ENCODE peak calls at places on chromosome 14, in eight cellular contexts. A, B, P, G, H, R, D and E are unnamed samples. For H3K9me3, the result is how much of the 10 kb centered on the place peaks cover.

GRCh38 chr14:23910081-23910875 is 43.3 kb upstream of the DHRS4 start:
- DNase-seq in B (no peak), G (peak), A (peak), D (no peak), R (peak), P (peak), H (no peak), E (peak)

GRCh38 chr14:76498536-76498935 is 122.6 kb downstream of the ESRRB start:
- DNase-seq in R (no peak), P (no peak), A (no peak), B (peak), H (no peak), D (no peak), G (no peak), E (no peak)

GRCh38 chr14:64178814-64179213 is 115.4 kb downstream of the ESR2 start:
- DNase-seq in B (no peak), R (no peak), H (no peak), G (no peak), D (no peak), A (no peak), P (no peak), E (no peak)

GRCh38 chr14:54738009-54738408 is 164.6 kb downstream of the GCH1 start:
- DNase-seq in H (no peak), A (no peak), G (no peak), B (no peak), D (no peak), R (no peak), P (no peak), E (no peak)

GRCh38 chr14:91278383-91278715 is 33.8 kb upstream of the GPR68 start:
- DNase-seq in D (no peak), H (no peak), P (no peak), G (no peak), B (no peak), A (no peak), R (no peak), E (no peak)

GRCh38 chr14:89266754-89267153 is 150.3 kb downstream of the FOXN3 start:
- DNase-seq in D (no peak), B (no peak), A (no peak), P (no peak), G (no peak), H (no peak), R (no peak), E (no peak)

GRCh38 chr14:103118019-103118662 is 5.1 kb upstream of the TNFAIP2 start:
- DNase-seq in H (peak), G (peak), D (no peak), B (peak), A (no peak), R (peak), P (no peak), E (no peak)

GRCh38 chr14:56490379-56490778 is 89.2 kb upstream of the TMEM260 start:
- DNase-seq in B (no peak), P (no peak), H (no peak), A (peak), R (no peak), G (no peak), D (no peak), E (peak)

GRCh38 chr14:90302529-90303303 is 29.0 kb downstream of the NRDE2 start:
- DNase-seq in D (no peak), P (no peak), R (no peak), B (no peak), A (no peak), G (no peak), H (no peak), E (no peak)

DNA sequence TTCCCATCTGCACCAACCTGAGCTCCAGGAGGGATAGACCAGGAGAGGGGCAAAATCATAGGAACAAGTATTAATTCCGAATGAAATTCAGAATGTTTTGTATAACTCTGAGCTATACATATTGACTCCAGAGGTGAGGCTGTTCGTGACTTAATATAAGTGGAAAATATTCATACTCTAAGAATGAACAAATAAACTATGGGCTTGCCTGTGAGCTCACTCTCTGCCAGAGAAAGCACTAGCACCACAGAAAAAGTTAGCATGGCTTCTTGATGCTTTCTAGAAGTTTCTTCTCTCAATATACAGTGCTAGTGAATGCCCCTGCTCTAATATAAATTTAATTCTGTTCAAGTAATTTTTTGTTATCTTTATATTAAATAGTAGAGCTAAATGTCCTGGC is 1536.4 kb upstream of the FLRT2 start:
- DNase-seq in R (no peak), D (no peak), P (no peak), A (no peak), H (no peak), G (no peak), B (no peak), E (no peak)
- H3K9me3 ChIP-seq in R (under half), D (under half), P (under half), A (under half), H (under half), G (under half), B (under half), E (under half)

DNA sequence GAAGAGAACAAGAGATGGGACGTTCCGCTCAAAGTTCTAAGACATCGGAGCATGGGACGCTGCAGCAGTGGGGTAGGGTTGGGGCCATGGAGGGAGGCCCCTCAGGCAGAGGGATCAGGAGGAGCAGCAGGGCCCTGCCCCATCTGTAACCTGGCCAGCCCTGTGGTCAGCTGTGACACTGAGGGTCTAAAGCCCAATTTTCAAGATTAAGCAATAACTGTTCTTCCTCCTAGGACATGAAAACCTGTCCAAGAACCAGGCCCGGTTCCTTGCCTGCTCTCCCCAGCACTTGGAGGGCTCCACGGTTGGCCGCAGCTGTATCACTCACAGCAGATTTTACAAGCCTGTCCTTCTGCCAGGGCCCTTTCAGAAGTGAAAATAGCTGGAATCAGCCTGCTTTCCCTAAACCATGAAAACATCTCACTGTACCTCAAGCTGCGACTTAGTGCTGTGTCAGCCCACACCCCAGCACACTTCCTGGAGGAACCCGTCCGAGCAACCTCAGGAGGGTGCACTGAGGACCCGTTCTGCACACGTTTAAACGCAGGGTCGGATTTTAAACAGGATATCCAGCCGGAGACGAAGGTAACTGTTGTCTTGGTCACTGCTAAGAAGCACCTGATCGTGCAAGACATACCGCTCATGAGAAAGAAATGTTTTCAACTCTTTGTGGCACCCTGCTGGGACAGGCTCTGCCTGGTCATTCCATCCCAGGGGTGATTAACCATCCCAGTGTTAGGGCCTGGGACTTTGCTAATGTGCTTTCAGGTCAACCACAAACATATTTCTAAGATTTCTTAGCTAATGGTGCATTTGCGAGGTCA is 201.9 kb upstream of the DIO3 start:
- DNase-seq in G (peak), A (no peak), H (peak), R (no peak), B (peak), D (peak), P (no peak), E (no peak)
- TF ChIP-seq POLR2AphosphoS5 in G (peak), A (no peak), H (no peak), R (no peak), B (peak), D (no peak), P (no peak), E (no peak)

DNA sequence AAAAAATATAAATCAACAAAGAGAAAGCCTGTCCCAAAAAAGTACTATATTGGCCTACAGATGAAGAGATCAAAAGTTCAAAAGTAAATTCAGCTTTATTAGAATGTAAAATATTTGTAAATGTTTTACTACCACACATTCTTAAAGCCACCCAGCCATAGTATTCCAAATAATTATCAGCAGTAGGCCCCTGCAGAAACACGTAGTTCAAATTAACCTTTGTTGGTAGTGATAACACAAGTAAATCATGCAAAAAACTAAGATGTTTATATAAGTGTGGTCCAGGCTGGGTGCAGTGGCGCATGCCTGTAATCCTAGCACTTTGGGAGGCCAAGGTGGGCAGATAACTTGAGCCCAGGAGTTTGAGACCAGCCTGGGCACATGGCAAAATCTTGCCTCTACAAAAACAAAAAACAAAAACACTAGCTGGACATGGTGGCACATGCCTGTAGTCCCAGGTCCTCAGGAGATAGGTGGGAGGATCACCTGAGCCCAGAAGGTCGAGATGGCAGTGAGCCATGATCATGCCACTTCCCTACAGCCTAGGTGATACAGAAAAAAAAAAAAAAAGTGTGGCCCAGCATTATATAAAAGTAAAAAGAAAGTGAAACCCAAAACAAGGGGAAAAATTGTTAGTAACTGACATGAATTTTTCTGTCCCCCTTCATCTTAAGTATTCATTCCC is 17.9 kb downstream of the SPTLC2 start:
- DNase-seq in G (peak), A (no peak), P (no peak), D (no peak), B (no peak), R (no peak), H (no peak), E (no peak)
- H3K9me3 ChIP-seq in G (under half), A (under half), P (under half), D (under half), B (under half), R (under half), H (under half), E (under half)

GRCh38 chr14:104724981-104725771 is 1.1 kb downstream of the ADSS1 start:
- DNase-seq in D (no peak), G (peak), P (peak), A (peak), B (no peak), H (no peak), R (no peak), E (no peak)
- TF ChIP-seq POLR2AphosphoS5 in D (no peak), G (no peak), P (no peak), A (no peak), B (no peak), H (no peak), R (no peak), E (no peak)

DNA sequence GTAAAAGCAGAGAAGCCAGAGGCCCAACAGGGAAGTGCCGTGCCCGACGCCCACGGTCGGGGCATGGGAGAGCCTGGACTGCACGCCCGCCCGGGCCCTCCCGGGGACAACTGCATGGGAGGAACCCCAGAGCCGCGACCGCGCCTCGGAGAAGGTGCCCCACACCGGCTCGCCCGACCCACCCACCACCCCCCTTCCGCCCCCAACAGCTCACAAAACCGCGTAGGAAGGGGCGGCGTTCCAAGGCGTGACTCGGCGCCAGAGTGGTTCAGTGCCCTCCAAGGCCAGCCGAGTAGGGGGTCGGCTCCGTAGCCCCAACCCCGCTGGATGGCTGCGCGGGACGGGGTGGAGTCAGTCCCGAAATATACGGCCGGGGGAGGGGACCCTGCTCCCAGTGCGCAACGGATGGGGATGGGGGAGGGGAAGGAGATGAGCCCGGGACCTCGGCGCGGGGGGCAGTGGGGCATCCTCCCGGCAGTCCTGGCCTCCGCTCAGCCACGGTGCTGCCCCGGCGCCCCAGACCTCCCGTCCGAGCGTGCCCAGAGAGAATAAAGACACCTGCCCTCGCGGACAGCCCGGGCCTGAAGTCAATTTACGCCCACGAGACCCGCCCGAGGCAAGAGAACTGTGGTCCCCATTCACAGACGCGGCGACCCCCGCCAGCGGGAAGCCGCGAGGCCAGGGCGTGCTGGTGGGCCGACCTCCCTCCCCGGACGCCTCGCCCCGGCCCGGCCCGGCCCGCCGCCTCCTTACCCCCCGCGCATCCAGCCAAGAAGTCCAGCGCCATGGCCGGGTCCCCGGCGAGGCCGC is 593 bp downstream of the SLC25A29 start:
- DNase-seq in P (peak), A (peak), B (peak), H (no peak), D (no peak), G (peak), R (peak), E (no peak)
- H3K9me3 ChIP-seq in P (under half), A (under half), B (under half), H (under half), D (under half), G (under half), R (under half), E (under half)

DNA sequence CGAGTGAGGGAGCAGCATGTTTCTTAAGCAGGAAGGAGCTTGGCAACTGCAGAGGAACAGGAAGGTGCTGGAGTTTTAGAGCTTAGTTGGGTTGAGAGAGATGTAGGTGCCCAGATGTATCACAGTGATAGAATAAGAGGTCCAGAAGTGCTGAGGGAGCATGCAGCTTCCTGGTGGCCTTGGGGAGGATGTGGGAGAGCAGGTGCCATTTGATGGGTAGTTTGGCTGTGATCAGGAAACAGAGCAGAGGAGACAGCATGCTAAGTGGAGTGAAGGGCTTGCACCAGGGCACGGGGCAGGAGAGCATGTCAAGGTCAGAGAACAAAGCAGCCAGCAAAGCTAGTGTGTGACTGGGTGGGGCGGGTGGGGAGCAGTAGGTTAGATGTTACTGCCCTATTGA is 74.8 kb downstream of the PAPOLA start:
- DNase-seq in R (no peak), H (peak), A (no peak), G (no peak), D (no peak), P (no peak), B (no peak), E (no peak)
- TF ChIP-seq POLR2AphosphoS5 in R (no peak), H (no peak), A (no peak), G (no peak), D (no peak), P (no peak), B (no peak), E (no peak)

GRCh38 chr14:97116546-97116945 is 319.4 kb downstream of the VRK1 start:
- DNase-seq in G (no peak), P (no peak), H (no peak), B (no peak), D (no peak), R (no peak), A (no peak), E (no peak)

GRCh38 chr14:97120204-97121120 is 323.3 kb downstream of the VRK1 start:
- DNase-seq in B (no peak), R (no peak), D (no peak), P (no peak), G (no peak), H (no peak), A (no peak), E (no peak)

GRCh38 chr14:97113339-97113738 is 316.2 kb downstream of the VRK1 start:
- DNase-seq in A (no peak), H (no peak), P (no peak), R (no peak), D (no peak), B (no peak), G (no peak), E (no peak)

DNA sequence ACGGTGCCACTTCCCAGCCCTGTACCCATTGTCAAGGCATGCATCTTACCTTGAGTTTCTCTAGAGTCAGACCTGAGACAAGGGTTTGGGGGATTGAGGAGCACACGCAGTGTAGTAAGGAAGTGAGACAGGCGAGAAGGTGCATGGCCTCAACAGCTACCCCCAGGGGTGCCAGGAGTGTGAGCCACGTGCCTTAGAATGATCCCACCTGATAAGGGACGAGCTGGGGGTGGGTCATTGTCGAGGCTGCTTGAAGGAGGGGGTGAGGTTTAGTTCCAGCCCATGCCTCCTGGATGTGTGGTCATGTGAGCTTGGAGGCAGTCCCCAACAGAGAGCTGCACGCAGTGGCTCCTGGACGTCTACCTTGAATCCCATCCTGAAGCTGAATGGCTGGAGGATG is 320.5 kb downstream of the VRK1 start:
- DNase-seq in A (no peak), G (no peak), R (no peak), B (no peak), P (no peak), H (no peak), D (no peak), E (no peak)
- H3K9me3 ChIP-seq in A (under half), G (under half), R (under half), B (under half), P (under half), H (under half), D (under half), E (under half)

GRCh38 chr14:95871531-95871930 is 5.1 kb upstream of the TUNAR start:
- DNase-seq in H (no peak), A (no peak), P (no peak), B (no peak), R (no peak), G (no peak), D (no peak), E (no peak)

GRCh38 chr14:95877633-95878032 is 1.0 kb downstream of the TUNAR start:
- DNase-seq in D (no peak), A (no peak), H (no peak), G (no peak), R (no peak), P (no peak), B (no peak), E (no peak)

GRCh38 chr14:95872777-95873176 is 3.9 kb upstream of the TUNAR start:
- DNase-seq in D (no peak), A (no peak), P (no peak), R (no peak), H (no peak), B (no peak), G (no peak), E (no peak)

GRCh38 chr14:95876769-95877490 is at the start of gene TUNAR:
- DNase-seq in R (no peak), G (no peak), B (no peak), A (peak), P (no peak), H (no peak), D (no peak), E (no peak)

GRCh38 chr14:95875831-95876768 is 532 bp upstream of the TUNAR start:
- DNase-seq in R (no peak), G (no peak), B (no peak), H (no peak), D (no peak), A (peak), P (no peak), E (no peak)
- TF ChIP-seq POLR2AphosphoS5 in R (no peak), G (no peak), B (no peak), H (no peak), D (no peak), A (no peak), P (no peak), E (no peak)

DNA sequence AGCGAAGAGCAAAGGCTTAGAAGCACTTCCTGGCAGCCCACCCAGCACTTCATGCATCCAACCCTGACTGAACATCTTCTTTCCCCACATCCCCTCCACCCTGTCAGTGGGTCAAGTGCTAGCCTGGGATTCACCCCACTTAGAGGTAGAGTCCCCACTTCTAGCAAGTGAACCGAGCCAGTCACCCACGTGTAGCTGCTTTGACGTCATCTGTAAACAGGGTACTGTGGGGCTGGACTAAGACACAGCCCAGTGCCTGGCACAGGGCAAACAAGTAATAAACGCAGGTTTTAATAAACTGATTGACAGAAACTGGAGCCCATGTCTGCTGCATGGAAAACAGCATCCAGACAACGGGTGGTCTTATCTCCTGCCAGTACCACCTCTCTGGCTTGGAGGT is 61.7 kb downstream of the ITPK1 start:
- DNase-seq in P (no peak), D (no peak), R (no peak), H (no peak), B (no peak), G (peak), A (no peak), E (no peak)
- H3K9me3 ChIP-seq in P (under half), D (under half), R (under half), H (under half), B (under half), G (under half), A (under half), E (under half)